ENCODE peak calls at places on chromosomes 12 and 14, in seven cellular contexts. H is body of pancreas, B is breast epithelium, N is heart left ventricle, S is uterus, I is ovary, M is Peyer's patch. F is an unnamed sample.

GRCh38 chr12:28887591-28887990 is 261.5 kb upstream of the FAR2 start:
- DNase-seq in H (no peak), B (no peak), N (no peak), S (no peak), I (no peak), M (no peak), F (no peak)

GRCh38 chr14:89025581-89026236 is 201.3 kb downstream of the TTC8 start:
- DNase-seq in H (no peak), B (no peak), N (no peak), S (peak), I (no peak), M (no peak), F (no peak)

GRCh38 chr12:2391740-2392341 is 339.1 kb downstream of the CACNA1C start:
- DNase-seq in H (no peak), B (no peak), N (no peak), S (no peak), I (no peak), M (no peak), F (no peak)

GRCh38 chr12:7155471-7156034 is 25.4 kb downstream of the CLSTN3 start:
- DNase-seq in H (peak), B (peak), N (no peak), S (no peak), I (no peak), M (no peak), F (no peak)

GRCh38 chr14:76597387-76597786 is 163.9 kb upstream of the VASH1 start:
- DNase-seq in H (no peak), B (no peak), N (no peak), S (no peak), I (no peak), M (no peak), F (no peak)

GRCh38 chr14:48575772-48576171 is 900.4 kb upstream of the MDGA2 start:
- DNase-seq in H (no peak), B (no peak), N (no peak), S (no peak), I (no peak), M (no peak), F (no peak)

GRCh38 chr12:110104188-110104969 is 19.8 kb upstream of the IFT81 start:
- DNase-seq in H (no peak), B (no peak), N (no peak), S (no peak), I (no peak), M (no peak), F (no peak)

GRCh38 chr14:58882577-58883018 is 244.8 kb downstream of the DACT1 start:
- DNase-seq in H (peak), B (no peak), N (no peak), S (no peak), I (no peak), M (no peak), F (no peak)

GRCh38 chr14:63901434-63902085 is 48.8 kb downstream of the SYNE2 start:
- DNase-seq in H (no peak), B (no peak), N (no peak), S (no peak), I (no peak), M (no peak), F (peak)

GRCh38 chr12:64931981-64932380 is 107.5 kb downstream of the TBC1D30 start:
- DNase-seq in H (no peak), B (no peak), N (no peak), S (no peak), I (no peak), M (no peak), F (no peak)

GRCh38 chr14:22262881-22263280 is 326.1 kb downstream of the DAD1 start:
- DNase-seq in H (no peak), B (no peak), N (no peak), S (no peak), I (no peak), M (no peak), F (no peak)

GRCh38 chr12:109489016-109489954 is 11.9 kb downstream of the UBE3B start:
- DNase-seq in H (no peak), B (no peak), N (no peak), S (no peak), I (no peak), M (no peak), F (no peak)

GRCh38 chr14:104462651-104463630 is 116.6 kb upstream of the C14orf180 start:
- DNase-seq in H (no peak), B (no peak), N (no peak), S (no peak), I (no peak), M (no peak), F (no peak)

GRCh38 chr12:54997914-54998507 is 13.4 kb upstream of the TESPA1 start:
- DNase-seq in H (no peak), B (no peak), N (no peak), S (no peak), I (no peak), M (no peak), F (no peak)

GRCh38 chr14:78445275-78445674 is 275.1 kb downstream of the NRXN3 start:
- DNase-seq in H (no peak), B (no peak), N (no peak), S (no peak), I (no peak), M (no peak), F (no peak)

GRCh38 chr12:107091989-107092641 is 1.2 kb downstream of the CRY1 start:
- DNase-seq in H (peak), B (no peak), N (peak), S (no peak), I (no peak), M (no peak), F (peak)

GRCh38 chr14:103143535-103143934 is 20.3 kb downstream of the TNFAIP2 start:
- DNase-seq in H (no peak), B (no peak), N (no peak), S (no peak), I (no peak), M (no peak), F (no peak)

GRCh38 chr14:102774391-102775153 is 2.7 kb upstream of the TRAF3 start:
- DNase-seq in H (peak), B (no peak), N (peak), S (peak), I (peak), M (peak), F (no peak)

GRCh38 chr12:89948266-89949175 is 239.9 kb upstream of the ATP2B1 start:
- DNase-seq in H (no peak), B (no peak), N (no peak), S (no peak), I (no peak), M (no peak), F (no peak)

GRCh38 chr12:15209782-15210181 is 11.4 kb downstream of the RERG start:
- DNase-seq in H (no peak), B (no peak), N (no peak), S (no peak), I (no peak), M (no peak), F (no peak)

GRCh38 chr12:46389130-46389616 is 16.6 kb upstream of the SLC38A2 start:
- DNase-seq in H (peak), B (no peak), N (no peak), S (no peak), I (no peak), M (no peak), F (peak)

GRCh38 chr14:77260199-77260598 is 10.8 kb downstream of the NGB start:
- DNase-seq in H (no peak), B (no peak), N (no peak), S (no peak), I (no peak), M (no peak), F (no peak)

GRCh38 chr14:68518180-68518579 is 274.7 kb downstream of the ZFP36L1 start:
- DNase-seq in H (peak), B (no peak), N (no peak), S (no peak), I (no peak), M (no peak), F (no peak)

GRCh38 chr14:68794856-68795601 is 2.2 kb upstream of the ZFP36L1 start:
- DNase-seq in H (peak), B (no peak), N (no peak), S (no peak), I (no peak), M (peak), F (no peak)

GRCh38 chr14:56274556-56274955 is 156.3 kb downstream of the PELI2 start:
- DNase-seq in H (no peak), B (no peak), N (no peak), S (no peak), I (no peak), M (no peak), F (no peak)

GRCh38 chr12:24960222-24960855 is 11.4 kb upstream of the BCAT1 start:
- DNase-seq in H (peak), B (no peak), N (no peak), S (no peak), I (no peak), M (no peak), F (no peak)

GRCh38 chr12:124661382-124661781 is 94.0 kb upstream of the NCOR2 start:
- DNase-seq in H (no peak), B (no peak), N (no peak), S (no peak), I (no peak), M (no peak), F (no peak)

GRCh38 chr14:68088463-68088862 is 268.9 kb downstream of the RAD51B start:
- DNase-seq in H (no peak), B (no peak), N (no peak), S (peak), I (no peak), M (no peak), F (no peak)

GRCh38 chr12:62862259-62862881 is 72.6 kb downstream of the PPM1H start:
- DNase-seq in H (no peak), B (no peak), N (no peak), S (no peak), I (no peak), M (no peak), F (no peak)

GRCh38 chr12:131084341-131085011 is 130.8 kb downstream of the ADGRD1 start:
- DNase-seq in H (no peak), B (no peak), N (no peak), S (peak), I (peak), M (no peak), F (no peak)

GRCh38 chr14:76091036-76091435 is 60.7 kb upstream of the GPATCH2L start:
- DNase-seq in H (peak), B (no peak), N (peak), S (peak), I (no peak), M (no peak), F (peak)

GRCh38 chr12:46774011-46774633 is 51.7 kb downstream of the SLC38A4 start:
- DNase-seq in H (no peak), B (no peak), N (no peak), S (no peak), I (no peak), M (no peak), F (no peak)

GRCh38 chr14:64450255-64450654 is 15.0 kb upstream of the AKAP5 start:
- DNase-seq in H (no peak), B (no peak), N (no peak), S (no peak), I (no peak), M (no peak), F (no peak)

GRCh38 chr14:22905627-22906026 is 13.3 kb downstream of the RBM23 start:
- DNase-seq in H (no peak), B (no peak), N (no peak), S (no peak), I (no peak), M (no peak), F (no peak)

DNA sequence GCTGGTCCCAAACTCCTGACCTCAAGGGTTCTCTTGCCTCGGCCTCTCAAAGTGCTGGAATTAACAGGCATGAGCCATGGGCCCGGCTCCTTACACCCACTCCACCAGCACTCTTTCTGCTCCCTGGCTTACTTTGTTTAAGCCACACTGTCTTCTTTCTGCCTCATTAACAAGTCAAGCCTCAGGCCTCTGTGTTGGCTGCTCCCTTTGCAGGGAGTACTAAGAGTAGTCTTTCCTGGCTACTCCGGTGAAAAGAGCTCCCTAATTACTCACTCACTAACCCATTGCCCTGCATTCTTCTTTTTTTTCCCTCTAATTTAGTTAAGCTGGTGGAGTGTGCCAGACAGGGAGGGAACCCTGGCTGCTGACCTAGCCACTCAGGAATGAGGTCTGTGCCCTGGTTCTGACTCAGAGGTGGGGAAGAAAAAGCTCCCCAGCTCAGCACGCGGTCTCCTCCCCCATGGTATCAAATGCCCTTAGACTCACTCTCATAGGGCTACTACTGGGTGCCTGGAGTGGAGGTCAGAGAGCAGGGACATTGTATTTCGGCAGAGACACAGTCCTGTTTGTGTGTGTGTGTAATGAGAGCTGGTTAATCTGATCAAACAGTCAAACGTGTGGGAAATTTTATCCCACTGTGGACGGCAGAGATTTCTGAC is 19.8 kb downstream of the GALNT6 start:
- DNase-seq in H (peak), B (no peak), N (no peak), S (peak), I (peak), M (no peak), F (no peak)
- TF ChIP-seq POLR2A in H (peak), B (no peak), N (no peak), S (no peak), I (no peak), M (no peak), F (no peak)

DNA sequence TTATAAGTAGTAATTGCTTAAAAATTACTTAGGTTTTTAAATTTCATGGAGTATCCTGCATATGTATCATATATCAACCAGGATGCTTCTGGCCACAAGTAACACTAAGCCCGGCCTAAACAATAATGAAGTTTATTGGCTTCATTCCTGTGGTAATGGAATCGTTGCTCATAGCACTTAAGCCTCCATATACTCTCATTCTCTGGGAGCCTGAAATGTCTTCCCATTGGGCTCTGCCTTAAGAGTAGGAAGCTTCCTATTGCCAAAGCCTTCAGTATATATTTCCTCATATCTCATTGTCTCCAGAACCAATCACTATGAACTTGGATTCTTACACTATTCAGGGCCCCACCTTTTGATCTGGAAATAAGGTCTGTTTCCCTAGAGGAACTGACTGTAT is 83.8 kb upstream of the DNM1L start:
- DNase-seq in H (no peak), B (no peak), N (no peak), S (no peak), I (no peak), M (no peak), F (no peak)
- H3K4me3 ChIP-seq in H (no peak), B (no peak), N (no peak), S (no peak), I (no peak), M (no peak), F (no peak)

DNA sequence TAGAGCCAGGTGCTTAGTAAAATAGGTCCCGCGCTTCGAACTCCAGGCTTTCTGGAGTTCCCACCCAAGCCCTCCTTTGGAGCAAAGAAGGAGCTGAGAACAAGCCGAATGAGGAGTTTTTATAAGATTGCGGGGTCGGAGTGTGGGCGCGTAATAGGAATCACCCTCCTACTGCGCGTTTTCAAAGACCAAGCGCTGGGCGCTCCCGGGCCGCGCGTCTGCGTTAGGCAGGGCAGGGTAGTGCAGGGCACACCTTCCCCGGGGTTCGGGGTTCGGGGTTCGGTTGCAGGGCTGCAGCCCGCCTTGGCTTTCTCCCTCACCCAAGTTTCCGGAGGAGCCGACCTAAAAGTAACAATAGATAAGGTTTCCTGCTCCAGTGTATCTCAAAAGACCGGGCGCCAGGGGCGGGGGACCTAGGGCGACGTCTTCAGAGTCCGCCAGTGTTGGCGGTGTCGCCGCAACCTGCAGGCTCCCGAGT is 3.6 kb downstream of the SSTR1 start:
- DNase-seq in H (no peak), B (no peak), N (peak), S (no peak), I (no peak), M (no peak), F (no peak)
- TF ChIP-seq CTCF in H (no peak), B (no peak), N (no peak), S (no peak), I (no peak), M (no peak), F (no peak)

GRCh38 chr12:120196363-120196762 is 1.8 kb upstream of the GCN1 start:
- DNase-seq in H (no peak), B (no peak), N (no peak), S (no peak), I (no peak), M (no peak), F (no peak)

GRCh38 chr12:120197542-120197887 is 3.0 kb upstream of the GCN1 start:
- DNase-seq in H (no peak), B (no peak), N (no peak), S (no peak), I (no peak), M (no peak), F (no peak)

GRCh38 chr12:120190985-120191480 is 3.5 kb downstream of the GCN1 start:
- DNase-seq in H (no peak), B (no peak), N (no peak), S (no peak), I (no peak), M (no peak), F (no peak)

GRCh38 chr12:120194226-120194533 is 335 bp downstream of the GCN1 start:
- DNase-seq in H (no peak), B (no peak), N (no peak), S (no peak), I (no peak), M (no peak), F (no peak)

GRCh38 chr12:120194534-120195395 is at the start of gene GCN1:
- DNase-seq in H (peak), B (peak), N (peak), S (peak), I (peak), M (peak), F (peak)
- TF ChIP-seq POLR2A in H (peak), B (peak), N (no peak), S (peak), I (peak), M (peak), F (peak)

F was measured in tibial nerve.